ENCODE peak calls at places on chromosome 7, in six cellular contexts. One of them, this sample, is unnamed. For H3K4me1, the result is how much of the 10 kb centered on the place peaks cover.

GRCh38 chr7:157754416-157754790 is 417.6 kb downstream of the DNAJB6 start:
- DNase-seq in HCT116: no peak
- DNase-seq in GM12878: no peak
- DNase-seq in HepG2: no peak
- DNase-seq in H1: no peak
- DNase-seq in K562: no peak
- DNase-seq in this sample: no peak

GRCh38 chr7:19122018-19122588 is 4.7 kb upstream of the TWIST1 start:
- DNase-seq in HCT116: peak
- DNase-seq in GM12878: no peak
- DNase-seq in HepG2: no peak
- DNase-seq in H1: no peak
- DNase-seq in K562: no peak
- DNase-seq in this sample: no peak

GRCh38 chr7:19665399-19666008 is 43.3 kb downstream of the POLR1F start:
- DNase-seq in HCT116: peak
- DNase-seq in GM12878: no peak
- DNase-seq in HepG2: peak
- DNase-seq in H1: no peak
- DNase-seq in K562: peak
- DNase-seq in this sample: no peak

GRCh38 chr7:105512926-105513526 is 9.0 kb downstream of the PUS7 start:
- DNase-seq in HCT116: no peak
- DNase-seq in GM12878: no peak
- DNase-seq in HepG2: no peak
- DNase-seq in H1: no peak
- DNase-seq in K562: no peak
- DNase-seq in this sample: no peak

GRCh38 chr7:132203021-132203420 is 373.2 kb downstream of the PLXNA4 start:
- DNase-seq in HCT116: no peak
- DNase-seq in GM12878: no peak
- DNase-seq in HepG2: no peak
- DNase-seq in H1: no peak
- DNase-seq in K562: no peak
- DNase-seq in this sample: no peak

GRCh38 chr7:73893342-73894101 is 32.6 kb downstream of the TMEM270 start:
- DNase-seq in HCT116: no peak
- DNase-seq in GM12878: no peak
- DNase-seq in HepG2: no peak
- DNase-seq in H1: no peak
- DNase-seq in K562: no peak
- DNase-seq in this sample: no peak

GRCh38 chr7:147053761-147054160 is 937.2 kb downstream of the CNTNAP2 start:
- DNase-seq in HCT116: no peak
- DNase-seq in GM12878: no peak
- DNase-seq in HepG2: no peak
- DNase-seq in H1: no peak
- DNase-seq in K562: no peak
- DNase-seq in this sample: peak

GRCh38 chr7:74289660-74290589 is 718 bp downstream of the CLIP2 start:
- DNase-seq in HCT116: no peak
- DNase-seq in GM12878: no peak
- DNase-seq in HepG2: no peak
- DNase-seq in H1: no peak
- DNase-seq in K562: no peak
- DNase-seq in this sample: no peak

GRCh38 chr7:78179211-78179610 is 380.6 kb downstream of the PHTF2 start:
- DNase-seq in HCT116: no peak
- DNase-seq in GM12878: no peak
- DNase-seq in HepG2: no peak
- DNase-seq in H1: no peak
- DNase-seq in K562: no peak
- DNase-seq in this sample: no peak

GRCh38 chr7:71308105-71308504 is 176.2 kb downstream of the GALNT17 start:
- DNase-seq in HCT116: no peak
- DNase-seq in GM12878: no peak
- DNase-seq in HepG2: no peak
- DNase-seq in H1: peak
- DNase-seq in K562: no peak
- DNase-seq in this sample: peak

GRCh38 chr7:114575098-114575497 is 160.5 kb downstream of the FOXP2 start:
- DNase-seq in HCT116: no peak
- DNase-seq in GM12878: no peak
- DNase-seq in HepG2: no peak
- DNase-seq in H1: no peak
- DNase-seq in K562: no peak
- DNase-seq in this sample: no peak

GRCh38 chr7:71414490-71414889 is 282.5 kb downstream of the GALNT17 start:
- DNase-seq in HCT116: no peak
- DNase-seq in GM12878: no peak
- DNase-seq in HepG2: no peak
- DNase-seq in H1: no peak
- DNase-seq in K562: no peak
- DNase-seq in this sample: no peak

GRCh38 chr7:10022480-10022879 is 951.2 kb upstream of the PHF14 start:
- DNase-seq in HCT116: no peak
- DNase-seq in GM12878: no peak
- DNase-seq in HepG2: no peak
- DNase-seq in H1: no peak
- DNase-seq in K562: no peak
- DNase-seq in this sample: no peak

DNA sequence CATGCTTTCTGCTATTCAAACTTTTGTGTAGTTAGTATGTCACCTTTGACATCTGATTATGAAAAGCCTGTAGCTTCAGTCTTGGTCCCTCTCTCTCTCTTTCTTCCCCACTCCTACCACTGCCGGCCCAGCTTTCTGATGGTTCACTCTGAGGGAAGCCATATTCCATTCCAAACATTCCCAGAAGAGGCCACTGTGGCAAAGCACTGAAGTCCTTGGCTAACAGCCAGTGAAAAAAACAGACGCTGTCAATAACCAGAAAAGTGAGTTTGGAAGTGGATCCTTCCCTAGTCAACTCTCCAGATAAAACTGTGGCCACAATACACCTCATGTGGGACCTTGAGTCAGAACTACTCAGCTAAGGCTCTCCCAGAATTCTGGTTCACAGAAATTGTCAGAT is 950.7 kb upstream of the PHF14 start:
- DNase-seq in HCT116: peak
- DNase-seq in GM12878: no peak
- DNase-seq in HepG2: no peak
- DNase-seq in H1: no peak
- DNase-seq in K562: peak
- DNase-seq in this sample: peak
- TF ChIP-seq ZNF274 in HCT116: no peak
- TF ChIP-seq ZNF274 in GM12878: no peak
- TF ChIP-seq ZNF274 in HepG2: no peak
- TF ChIP-seq ZNF274 in H1: no peak
- TF ChIP-seq ZNF274 in K562: no peak
- TF ChIP-seq ZNF274 in this sample: no peak

GRCh38 chr7:39631736-39632304 is 8.4 kb downstream of the RALA start:
- DNase-seq in HCT116: no peak
- DNase-seq in GM12878: no peak
- DNase-seq in HepG2: no peak
- DNase-seq in H1: no peak
- DNase-seq in K562: no peak
- DNase-seq in this sample: no peak
- H3K4me1 ChIP-seq in HCT116: under half
- H3K4me1 ChIP-seq in GM12878: under half
- H3K4me1 ChIP-seq in HepG2: under half
- H3K4me1 ChIP-seq in H1: under half
- H3K4me1 ChIP-seq in K562: under half
- H3K4me1 ChIP-seq in this sample: under half

GRCh38 chr7:90246184-90246583 is 1.2 kb downstream of the CFAP69 start:
- DNase-seq in HCT116: no peak
- DNase-seq in GM12878: no peak
- DNase-seq in HepG2: no peak
- DNase-seq in H1: no peak
- DNase-seq in K562: no peak
- DNase-seq in this sample: no peak
- H3K9ac ChIP-seq in HCT116: no peak
- H3K9ac ChIP-seq in GM12878: no peak
- H3K9ac ChIP-seq in HepG2: peak
- H3K9ac ChIP-seq in H1: no peak
- H3K9ac ChIP-seq in K562: no peak
- H3K9ac ChIP-seq in this sample: no peak

DNA sequence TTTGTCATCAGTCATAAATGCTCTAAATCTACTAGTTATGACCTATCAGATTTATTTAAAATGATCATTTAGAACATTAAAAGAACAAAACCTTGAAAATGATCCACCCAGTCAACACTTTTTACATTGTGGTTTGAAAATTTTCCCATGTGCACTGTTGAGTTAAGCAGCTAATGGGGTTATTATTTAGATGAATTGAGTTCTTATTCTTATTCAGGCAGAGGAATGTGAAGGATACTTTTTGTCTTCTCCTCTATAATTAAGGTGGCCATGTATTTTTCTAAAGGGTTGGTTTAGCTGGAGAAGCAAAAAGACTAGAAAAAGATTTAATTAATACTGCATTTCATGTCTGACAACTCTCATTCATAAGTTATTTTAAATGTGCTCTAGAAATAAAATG is 74.9 kb upstream of the FEZF1 start:
- DNase-seq in HCT116: no peak
- DNase-seq in GM12878: no peak
- DNase-seq in HepG2: no peak
- DNase-seq in H1: no peak
- DNase-seq in K562: no peak
- DNase-seq in this sample: no peak
- TF ChIP-seq ZNF274 in HCT116: no peak
- TF ChIP-seq ZNF274 in GM12878: no peak
- TF ChIP-seq ZNF274 in HepG2: no peak
- TF ChIP-seq ZNF274 in H1: no peak
- TF ChIP-seq ZNF274 in K562: no peak
- TF ChIP-seq ZNF274 in this sample: no peak

GRCh38 chr7:100888529-100888987 is 957 bp downstream of the UFSP1 start:
- DNase-seq in HCT116: no peak
- DNase-seq in GM12878: no peak
- DNase-seq in HepG2: no peak
- DNase-seq in H1: no peak
- DNase-seq in K562: peak
- DNase-seq in this sample: no peak

GRCh38 chr7:100886142-100886935 is 3.2 kb downstream of the UFSP1 start:
- DNase-seq in HCT116: no peak
- DNase-seq in GM12878: no peak
- DNase-seq in HepG2: no peak
- DNase-seq in H1: no peak
- DNase-seq in K562: no peak
- DNase-seq in this sample: no peak

GRCh38 chr7:100886936-100887185 is 2.7 kb downstream of the UFSP1 start:
- DNase-seq in HCT116: no peak
- DNase-seq in GM12878: no peak
- DNase-seq in HepG2: no peak
- DNase-seq in H1: no peak
- DNase-seq in K562: no peak
- DNase-seq in this sample: no peak

GRCh38 chr7:100887955-100888481 is 1.5 kb downstream of the UFSP1 start:
- DNase-seq in HCT116: no peak
- DNase-seq in GM12878: no peak
- DNase-seq in HepG2: no peak
- DNase-seq in H1: no peak
- DNase-seq in K562: no peak
- DNase-seq in this sample: no peak

DNA sequence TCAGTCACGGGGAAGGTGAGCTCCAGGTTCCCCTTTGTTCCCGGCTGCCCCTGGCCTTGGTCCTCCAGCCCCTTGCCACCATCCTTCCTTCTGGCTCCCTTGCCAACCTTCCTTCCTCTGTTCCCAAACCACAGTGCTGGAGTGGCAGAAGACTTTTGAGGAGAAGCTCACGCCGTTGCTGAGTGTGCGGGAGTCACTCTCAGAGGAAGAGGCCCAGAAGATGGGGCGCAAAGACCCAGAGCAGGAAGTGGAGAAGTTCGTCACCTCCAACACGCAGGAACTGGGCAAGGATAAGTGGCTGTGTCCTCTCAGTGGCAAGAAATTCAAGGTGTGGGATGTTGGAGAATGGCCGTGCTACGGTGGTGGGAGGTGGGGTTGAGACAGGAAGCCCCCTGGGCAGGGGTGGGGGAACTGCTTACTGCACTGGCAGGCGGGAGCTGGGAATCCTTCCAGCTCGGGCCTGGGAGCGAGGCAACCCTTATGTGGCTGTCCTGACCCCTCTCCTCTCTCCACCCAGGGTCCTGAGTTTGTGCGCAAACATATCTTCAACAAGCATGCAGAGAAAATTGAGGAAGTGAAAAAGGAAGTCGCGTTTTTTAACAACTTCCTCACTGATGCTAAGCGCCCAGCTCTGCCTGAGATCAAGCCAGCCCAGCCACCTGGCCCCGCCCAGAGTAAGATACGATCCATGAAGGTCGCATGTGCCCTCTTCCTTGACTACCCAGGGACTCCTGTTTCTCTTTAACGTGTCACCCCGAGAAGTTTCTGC is 2.1 kb downstream of the UFSP1 start:
- DNase-seq in HCT116: no peak
- DNase-seq in GM12878: peak
- DNase-seq in HepG2: no peak
- DNase-seq in H1: no peak
- DNase-seq in K562: peak
- DNase-seq in this sample: no peak
- H3K4me1 ChIP-seq in HCT116: under half
- H3K4me1 ChIP-seq in GM12878: under half
- H3K4me1 ChIP-seq in HepG2: half or more
- H3K4me1 ChIP-seq in H1: under half
- H3K4me1 ChIP-seq in K562: half or more
- H3K4me1 ChIP-seq in this sample: under half

This sample was measured in NT2/D1.